ENCODE peak calls at places on chromosome 4, in six cellular contexts. V is endothelial cell of umbilical vein, S is mucosa of descending colon, T is dorsolateral prefrontal cortex, B is cardiac muscle cell, C is cortex of kidney. Z is an unnamed sample.

GRCh38 chr4:125283702-125284279 is 31.0 kb upstream of the FAT4 start:
- DNase-seq in V (peak; percentile 54), S (no peak), T (no peak), B (peak; percentile 70), C (no peak), Z (no peak)

GRCh38 chr4:151850751-151851150 is 89.9 kb upstream of the GATB start:
- DNase-seq in V (no peak), S (no peak), T (no peak), B (peak; percentile 27), C (no peak), Z (no peak)

GRCh38 chr4:8394125-8394524 is 46.4 kb downstream of the ACOX3 start:
- DNase-seq in V (no peak), S (peak; percentile 60), T (peak; percentile 85), B (peak; percentile 83), C (no peak), Z (peak; percentile 43)

GRCh38 chr4:24857996-24858395 is 54.8 kb downstream of the CCDC149 start:
- DNase-seq in V (peak; percentile 78), S (no peak), T (no peak), B (peak; percentile 59), C (no peak), Z (no peak)

GRCh38 chr4:121270384-121270783 is 106.3 kb upstream of the TNIP3 start:
- DNase-seq in V (no peak), S (no peak), T (no peak), B (no peak), C (no peak), Z (no peak)

GRCh38 chr4:125796138-125796537 is 481.4 kb downstream of the FAT4 start:
- DNase-seq in V (peak; percentile 28), S (no peak), T (no peak), B (peak; percentile 2), C (no peak), Z (no peak)

GRCh38 chr4:149264093-149264733 is 551.4 kb downstream of the IQCM start:
- DNase-seq in V (peak; percentile 55), S (no peak), T (no peak), B (peak; percentile 67), C (no peak), Z (peak; percentile 4)

GRCh38 chr4:40909363-40909876 is 159.7 kb downstream of the NSUN7 start:
- DNase-seq in V (peak; percentile 98), S (no peak), T (no peak), B (peak; percentile 70), C (no peak), Z (no peak)

GRCh38 chr4:18882468-18882867 is 860.9 kb upstream of the LCORL start:
- DNase-seq in V (peak; percentile 2), S (no peak), T (no peak), B (peak; percentile 65), C (no peak), Z (no peak)

GRCh38 chr4:52358855-52359254 is 300.2 kb downstream of the USP46 start:
- DNase-seq in V (no peak), S (no peak), T (no peak), B (peak; percentile 2), C (no peak), Z (no peak)

GRCh38 chr4:134666640-134667039 is 465.1 kb upstream of the PABPC4L start:
- DNase-seq in V (no peak), S (no peak), T (no peak), B (no peak), C (no peak), Z (no peak)

GRCh38 chr4:153612878-153613277 is 71.2 kb upstream of the TLR2 start:
- DNase-seq in V (no peak), S (no peak), T (no peak), B (no peak), C (no peak), Z (no peak)

GRCh38 chr4:116055857-116056827 is 942.7 kb upstream of the NDST4 start:
- DNase-seq in V (peak; percentile 13), S (no peak), T (no peak), B (peak; percentile 8), C (no peak), Z (no peak)

GRCh38 chr4:92506933-92507332 is 203.2 kb downstream of the GRID2 start:
- DNase-seq in V (no peak), S (no peak), T (no peak), B (no peak), C (no peak), Z (no peak)

GRCh38 chr4:184755278-184755677 is 21.4 kb upstream of the CENPU start:
- DNase-seq in V (no peak), S (no peak), T (no peak), B (peak; percentile 61), C (no peak), Z (no peak)

GRCh38 chr4:1718095-1718850 is 2.9 kb downstream of the TMEM129 start:
- DNase-seq in V (no peak), S (no peak), T (no peak), B (no peak), C (no peak), Z (no peak)

GRCh38 chr4:7279902-7280301 is 87.6 kb downstream of the SORCS2 start:
- DNase-seq in V (no peak), S (no peak), T (no peak), B (no peak), C (no peak), Z (no peak)

GRCh38 chr4:124941267-124941666 is 228.7 kb upstream of the ANKRD50 start:
- DNase-seq in V (peak; percentile 76), S (no peak), T (no peak), B (no peak), C (no peak), Z (no peak)

GRCh38 chr4:77930876-77931275 is 68.2 kb downstream of the MRPL1 start:
- DNase-seq in V (peak; percentile 7), S (no peak), T (no peak), B (no peak), C (no peak), Z (no peak)

GRCh38 chr4:3293410-3294391 is 880 bp downstream of the RGS12 start:
- DNase-seq in V (peak; percentile 30), S (peak; percentile 69), T (peak; percentile 45), B (no peak), C (no peak), Z (no peak)

GRCh38 chr4:19327364-19327763 is 924.3 kb upstream of the SLIT2 start:
- DNase-seq in V (no peak), S (no peak), T (no peak), B (no peak), C (no peak), Z (no peak)

Z was measured in left colon.